ENCODE peak calls at places on chromosomes 4 and X, in nine cellular contexts. D is hepatocyte; P is RWPE2; C is CD8-positive, alpha-beta T cell; W is OCI-LY7; K is pancreas; M is heart right ventricle; H is CD4-positive, CD25-positive, alpha-beta regulatory T cell; V is K562. F is an unnamed sample.
A peak's percentile ranks its signal among the peaks of the same experiment; 100 is the strongest.

GRCh38 chr4:52869196-52869595 is 7.1 kb downstream of the RASL11B start:
- DNase-seq in D (peak; percentile 68), P (no peak), C (no peak), W (no peak), K (no peak), M (peak; percentile 73), H (no peak), V (no peak), F (peak; percentile 98)

GRCh38 chrX:100928660-100929613 is at the start of gene XKRX:
- DNase-seq in D (peak; percentile 66), P (peak; percentile 38), C (peak; percentile 9), W (peak; percentile 81), K (peak; percentile 60), M (peak; percentile 4), H (peak; percentile 50), V (peak; percentile 14), F (peak; percentile 34)

GRCh38 chrX:153460826-153461225 is 9.6 kb downstream of the HAUS7 start:
- DNase-seq in D (peak; percentile 57), P (no peak), C (peak; percentile 25), W (peak; percentile 58), K (peak; percentile 50), M (peak; percentile 29), H (peak; percentile 56), V (peak; percentile 55), F (peak; percentile 19)

GRCh38 chr4:183966371-183966770 is 61.3 kb downstream of the STOX2 start:
- DNase-seq in D (no peak), P (no peak), C (no peak), W (no peak), K (no peak), M (no peak), H (no peak), V (peak; percentile 15), F (no peak)

GRCh38 chr4:185772391-185773093 is 39.5 kb downstream of the SORBS2 start:
- DNase-seq in D (no peak), P (no peak), C (no peak), W (no peak), K (no peak), M (no peak), H (no peak), V (no peak), F (no peak)

GRCh38 chr4:38752393-38752961 is 30.3 kb downstream of the TLR10 start:
- DNase-seq in D (no peak), P (no peak), C (no peak), W (no peak), K (no peak), M (no peak), H (peak; percentile 73), V (no peak), F (peak; percentile 43)

GRCh38 chr4:3479358-3480101 is 16.4 kb downstream of the DOK7 start:
- DNase-seq in D (no peak), P (no peak), C (no peak), W (no peak), K (peak; percentile 80), M (no peak), H (no peak), V (no peak), F (no peak)

GRCh38 chr4:99403380-99404194 is 31.6 kb downstream of the ADH7 start:
- DNase-seq in D (peak; percentile 40), P (no peak), C (no peak), W (no peak), K (no peak), M (no peak), H (no peak), V (no peak), F (no peak)

GRCh38 chr4:6565691-6566431 is 9.1 kb upstream of the MAN2B2 start:
- DNase-seq in D (no peak), P (no peak), C (no peak), W (no peak), K (peak; percentile 15), M (no peak), H (no peak), V (no peak), F (no peak)

GRCh38 chr4:6566582-6567190 is 8.3 kb upstream of the MAN2B2 start:
- DNase-seq in D (no peak), P (no peak), C (no peak), W (no peak), K (peak; percentile 11), M (no peak), H (no peak), V (no peak), F (no peak)

GRCh38 chr4:6561706-6562371 is 13.2 kb upstream of the MAN2B2 start:
- DNase-seq in D (no peak), P (no peak), C (no peak), W (no peak), K (peak; percentile 21), M (no peak), H (no peak), V (no peak), F (no peak)

GRCh38 chr4:6562931-6563901 is 11.8 kb upstream of the MAN2B2 start:
- DNase-seq in D (no peak), P (no peak), C (no peak), W (no peak), K (peak; percentile 69), M (no peak), H (no peak), V (no peak), F (no peak)

DNA sequence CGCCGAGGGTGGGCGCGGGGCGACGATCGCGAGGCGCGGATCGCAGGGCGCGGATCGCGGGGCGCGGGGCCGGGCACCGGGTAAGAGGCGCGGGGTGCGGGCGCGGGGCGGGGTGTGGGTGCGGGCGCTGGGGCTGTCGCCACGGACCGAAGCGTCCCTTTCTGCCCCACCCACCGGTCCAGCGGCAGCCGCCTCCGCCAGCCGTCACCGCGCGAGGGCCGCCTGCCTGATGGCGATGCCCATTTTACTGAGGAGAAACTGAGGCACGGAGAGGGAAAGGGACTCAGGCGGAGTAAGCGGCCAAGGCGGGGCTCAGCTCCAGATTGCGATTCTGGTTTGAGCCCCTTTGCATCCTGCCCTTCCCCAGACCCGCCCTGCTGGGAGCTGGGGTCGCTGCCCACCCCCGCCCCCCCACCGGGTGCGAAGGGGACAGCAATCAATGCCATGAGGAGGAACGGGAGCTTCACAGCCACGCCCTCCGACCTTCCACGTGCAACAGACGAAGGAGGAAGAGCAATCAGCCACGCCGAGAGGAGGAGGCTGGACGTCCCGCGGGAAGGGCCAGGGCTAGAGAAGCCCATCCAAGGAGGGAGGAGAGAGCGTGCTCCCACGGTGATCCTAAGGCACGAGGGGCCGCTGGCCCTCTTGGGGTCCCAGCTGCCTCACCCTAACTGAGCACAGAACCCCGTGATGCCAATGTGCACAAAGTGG is 10.9 kb upstream of the MAN2B2 start:
- DNase-seq in D (no peak), P (no peak), C (no peak), W (no peak), K (peak; percentile 58), M (no peak), H (no peak), V (no peak), F (no peak)
- H3K36me3 ChIP-seq in D (no peaks in the 10 kb centered on the region), P (no peaks in the 10 kb centered on the region), C (no peaks in the 10 kb centered on the region), W (no peaks in the 10 kb centered on the region), K (no peaks in the 10 kb centered on the region), M (no peaks in the 10 kb centered on the region), H (no peaks in the 10 kb centered on the region), V (no peaks in the 10 kb centered on the region), F (no peaks in the 10 kb centered on the region)

GRCh38 chrX:134688181-134688580 is 29.9 kb upstream of the PLAC1 start:
- DNase-seq in D (no peak), P (no peak), C (no peak), W (no peak), K (no peak), M (no peak), H (no peak), V (no peak), F (no peak)
- H3K4me1 ChIP-seq in D (no peaks in the 10 kb centered on the region), P (peaks cover 62% of the 10 kb centered on the region), C (no peaks in the 10 kb centered on the region), W (no peaks in the 10 kb centered on the region), K (no peaks in the 10 kb centered on the region), M (no peaks in the 10 kb centered on the region), H (no peaks in the 10 kb centered on the region), V (no peaks in the 10 kb centered on the region), F (peaks cover 12% of the 10 kb centered on the region)

GRCh38 chr4:978957-979701 is 5.8 kb upstream of the DGKQ start:
- DNase-seq in D (no peak), P (no peak), C (no peak), W (no peak), K (no peak), M (no peak), H (no peak), V (no peak), F (no peak)

GRCh38 chr4:984336-985054 is 2.3 kb upstream of the IDUA start:
- DNase-seq in D (no peak), P (no peak), C (no peak), W (no peak), K (peak; percentile 10), M (no peak), H (no peak), V (no peak), F (no peak)

GRCh38 chr4:982814-983213 is 4.0 kb upstream of the IDUA start:
- DNase-seq in D (no peak), P (no peak), C (no peak), W (no peak), K (peak; percentile 9), M (no peak), H (no peak), V (no peak), F (no peak)

GRCh38 chr4:985123-985830 is 1.6 kb upstream of the IDUA start:
- DNase-seq in D (peak; percentile 85), P (no peak), C (peak; percentile 69), W (no peak), K (peak; percentile 92), M (peak; percentile 65), H (peak; percentile 70), V (peak; percentile 94), F (peak; percentile 26)

DNA sequence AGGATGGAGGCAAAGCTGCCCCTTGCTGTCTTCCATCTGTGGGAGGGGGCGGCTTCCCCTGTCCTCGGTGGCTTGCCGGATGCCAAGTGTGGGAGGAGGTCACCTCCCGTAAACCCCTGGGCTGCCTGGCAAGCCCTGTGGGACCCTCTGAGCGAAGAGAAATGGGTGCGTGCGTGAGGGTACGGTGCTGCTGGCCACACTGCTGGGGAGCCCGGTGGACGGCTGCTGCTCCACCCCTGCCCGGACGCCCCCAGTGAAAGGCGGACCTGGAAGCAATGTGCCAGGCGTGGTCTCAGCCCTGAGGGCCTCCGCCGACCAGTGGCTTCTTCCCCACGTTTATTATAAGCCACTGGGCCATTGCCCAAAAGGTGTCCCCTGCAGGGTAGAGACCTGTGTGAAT is 4.6 kb upstream of the IDUA start:
- DNase-seq in D (no peak), P (no peak), C (no peak), W (no peak), K (peak; percentile 60), M (no peak), H (no peak), V (no peak), F (no peak)
- H3K4me3 ChIP-seq in D (no peak overlapping the region), P (no peak overlapping the region), C (no peak overlapping the region), W (no peak overlapping the region), K (no peak overlapping the region), M (no peak overlapping the region), H (no peak overlapping the region), V (no peak overlapping the region), F (no peak overlapping the region)

GRCh38 chr4:73172166-73172565 is 86.4 kb downstream of the ANKRD17 start:
- DNase-seq in D (no peak), P (no peak), C (no peak), W (no peak), K (no peak), M (no peak), H (no peak), V (no peak), F (no peak)

GRCh38 chr4:73166212-73166611 is 92.4 kb downstream of the ANKRD17 start:
- DNase-seq in D (no peak), P (no peak), C (no peak), W (no peak), K (no peak), M (no peak), H (no peak), V (no peak), F (no peak)

DNA sequence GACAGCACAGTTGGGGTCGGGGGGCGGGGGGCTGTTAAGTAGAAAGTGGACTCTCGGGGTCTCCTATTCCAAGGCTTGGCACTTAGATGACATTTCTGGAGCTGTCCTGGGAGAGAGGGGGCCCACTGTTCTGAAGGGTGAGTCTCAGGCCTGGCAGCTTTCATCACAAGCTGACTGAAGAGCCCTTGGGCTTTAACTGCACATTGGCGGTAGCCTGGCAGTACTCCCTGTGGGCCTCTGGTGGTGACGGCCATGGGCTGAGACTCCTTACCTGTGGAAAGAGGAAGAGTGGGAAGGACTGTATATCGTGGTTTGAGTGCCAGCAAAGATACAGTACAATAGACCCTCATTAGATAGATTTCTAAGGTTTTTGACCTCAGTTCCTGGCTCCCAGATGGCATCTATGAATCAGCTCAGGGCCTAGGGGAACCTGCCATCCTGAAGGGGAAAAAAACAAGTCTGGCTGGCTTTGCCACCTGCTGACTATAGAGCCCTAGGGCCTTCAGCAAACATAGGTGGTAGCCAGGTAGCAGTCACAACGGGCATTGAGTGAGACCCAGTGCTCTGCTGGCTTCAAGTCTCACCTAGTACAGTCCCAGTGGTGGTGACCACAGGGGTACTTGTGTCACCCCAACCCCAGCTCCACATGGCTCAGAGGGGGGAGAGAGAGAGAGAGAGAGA is 87.9 kb downstream of the ANKRD17 start:
- DNase-seq in D (no peak), P (no peak), C (no peak), W (no peak), K (no peak), M (no peak), H (no peak), V (no peak), F (no peak)
- H3K36me3 ChIP-seq in D (peaks cover 3% of the 10 kb centered on the region), P (peaks cover 91% of the 10 kb centered on the region), C (peaks cover 10% of the 10 kb centered on the region), W (peaks cover 100% of the 10 kb centered on the region), K (peaks cover 10% of the 10 kb centered on the region), M (no peaks in the 10 kb centered on the region), H (peaks cover 86% of the 10 kb centered on the region), V (peaks cover 94% of the 10 kb centered on the region), F (peaks cover 87% of the 10 kb centered on the region)